ENCODE peak calls at places on chromosomes 2 and 18, in four cellular contexts. Z is HEK293T, T is caudate nucleus, B is epithelial cell of prostate. R is an unnamed sample.

GRCh38 chr2:6556755-6557154 is 309.0 kb downstream of the CMPK2 start:
- DNase-seq in B (peak), T (no peak), Z (no peak), R (peak)

GRCh38 chr2:223222397-223222796 is 170.4 kb downstream of the KCNE4 start:
- DNase-seq in Z (no peak), T (no peak), B (peak), R (no peak)

GRCh38 chr2:230814616-230815015 is 50.1 kb upstream of the ITM2C start:
- DNase-seq in T (no peak), Z (peak), B (no peak), R (no peak)

GRCh38 chr2:70523672-70523995 is 30.0 kb downstream of the TGFA start:
- DNase-seq in B (no peak), Z (no peak), T (no peak), R (no peak)

GRCh38 chr2:6855860-6856547 is 9.7 kb downstream of the CMPK2 start:
- DNase-seq in T (no peak), B (peak), Z (no peak), R (no peak)

GRCh38 chr2:9771481-9772017 is 71.7 kb upstream of the TAF1B start:
- DNase-seq in Z (no peak), B (no peak), T (no peak), R (no peak)

GRCh38 chr18:60202702-60203101 is 169.9 kb downstream of the MC4R start:
- DNase-seq in Z (no peak), T (no peak), B (no peak), R (no peak)

GRCh38 chr2:99066075-99066557 is 75.4 kb upstream of the C2orf15 start:
- DNase-seq in T (no peak), Z (peak), B (peak), R (no peak)

GRCh38 chr2:98913916-98914712 is 21.9 kb downstream of the CRACDL start:
- DNase-seq in Z (no peak), B (no peak), T (no peak), R (no peak)

GRCh38 chr2:12774381-12774780 is 57.6 kb downstream of the TRIB2 start:
- DNase-seq in T (no peak), Z (no peak), B (no peak), R (no peak)

GRCh38 chr2:16665746-16666452 is at the start of gene CYRIA:
- DNase-seq in B (no peak), T (peak), Z (peak), R (no peak)

GRCh38 chr2:102155703-102156515 is 13.4 kb downstream of the IL1R1 start:
- DNase-seq in Z (no peak), T (no peak), B (peak), R (no peak)

GRCh38 chr2:101253013-101253712 is 477 bp downstream of the CNOT11 start:
- DNase-seq in B (no peak), Z (peak), T (no peak), R (peak)

R was measured in NT2/D1.